ENCODE peak calls at places on chromosomes 7 and 10, in six cellular contexts. E is lower lobe of right lung, H is neural progenitor cell, J is endodermal cell, Y is neuronal stem cell, T is transverse colon. M is an unnamed sample. For H3K27me3 and H3K4me1, the result is how much of the 10 kb centered on the place peaks cover.

GRCh38 chr7:155669717-155670505 is 25.4 kb downstream of the RBM33 start:
- DNase-seq in T (no peak), E (peak), H (no peak), J (peak), Y (no peak), M (no peak)

GRCh38 chr7:90312745-90313144 is 8.4 kb downstream of the FAM237B start:
- DNase-seq in E (no peak), Y (no peak), J (no peak), H (peak), T (no peak), M (no peak)

GRCh38 chr10:49001402-49001801 is 61.8 kb upstream of the LRRC18 start:
- DNase-seq in H (peak), E (no peak), T (no peak), Y (no peak), J (peak), M (no peak)

GRCh38 chr7:141511370-141512335 is 39.6 kb upstream of the AGK start:
- DNase-seq in J (peak), T (peak), H (peak), Y (no peak), E (peak), M (no peak)

GRCh38 chr7:136348542-136348941 is 371.4 kb upstream of the MTPN start:
- DNase-seq in H (no peak), E (no peak), T (no peak), Y (no peak), J (no peak), M (no peak)

GRCh38 chr10:22959950-22960349 is 32.1 kb downstream of the ARMC3 start:
- DNase-seq in Y (no peak), E (no peak), T (no peak), J (peak), H (no peak), M (no peak)

GRCh38 chr10:33133557-33133956 is 175.5 kb upstream of the ITGB1 start:
- DNase-seq in E (no peak), H (no peak), Y (no peak), J (no peak), T (no peak), M (no peak)

GRCh38 chr7:128215739-128216138 is 25.3 kb upstream of the LEP start:
- DNase-seq in Y (no peak), T (no peak), H (no peak), E (no peak), J (no peak), M (peak)

GRCh38 chr10:51445587-51445986 is 253.8 kb downstream of the CSTF2T start:
- DNase-seq in H (no peak), J (no peak), Y (no peak), T (no peak), E (no peak), M (no peak)

GRCh38 chr7:37419496-37419895 is 29.2 kb downstream of the ELMO1 start:
- DNase-seq in J (no peak), H (no peak), E (no peak), Y (no peak), T (no peak), M (no peak)

GRCh38 chr7:127715272-127715671 is 63.3 kb downstream of the SND1 start:
- DNase-seq in E (no peak), J (no peak), T (no peak), H (peak), Y (no peak), M (no peak)

GRCh38 chr10:103045961-103046360 is 127.9 kb downstream of the CNNM2 start:
- DNase-seq in E (no peak), J (no peak), H (no peak), Y (no peak), T (no peak), M (no peak)

GRCh38 chr10:127614484-127614883 is 65.4 kb downstream of the NPS start:
- DNase-seq in Y (no peak), H (no peak), E (no peak), J (no peak), T (no peak), M (no peak)

GRCh38 chr7:101243786-101244384 is 996 bp downstream of the FIS1 start:
- DNase-seq in Y (no peak), E (no peak), T (no peak), H (peak), J (peak), M (no peak)

GRCh38 chr10:68086011-68086410 is 10.9 kb upstream of the HERC4 start:
- DNase-seq in H (no peak), J (no peak), E (no peak), T (no peak), Y (no peak), M (no peak)

GRCh38 chr10:25966846-25967245 is 32.8 kb downstream of the MYO3A start:
- DNase-seq in Y (no peak), T (no peak), H (no peak), J (no peak), E (no peak), M (no peak)

GRCh38 chr7:113764401-113765035 is 154.3 kb downstream of the PPP1R3A start:
- DNase-seq in J (no peak), Y (no peak), E (no peak), T (no peak), H (no peak), M (no peak)

GRCh38 chr10:67156239-67156638 is 230.4 kb downstream of the LRRTM3 start:
- DNase-seq in T (no peak), Y (no peak), H (no peak), E (no peak), J (no peak), M (no peak)

GRCh38 chr10:2106641-2107040 is 369.3 kb upstream of the ADARB2 start:
- DNase-seq in J (no peak), Y (no peak), E (no peak), T (no peak), H (no peak), M (no peak)

GRCh38 chr10:77532068-77532467 is 105.5 kb downstream of the KCNMA1 start:
- DNase-seq in J (no peak), E (no peak), Y (no peak), T (no peak), H (no peak), M (no peak)

GRCh38 chr7:101947899-101948298 is 130.5 kb downstream of the CUX1 start:
- DNase-seq in T (peak), H (no peak), E (no peak), J (no peak), Y (no peak), M (peak)

GRCh38 chr10:61000769-61001730 is 57.1 kb upstream of the RHOBTB1 start:
- DNase-seq in H (peak), J (peak), E (peak), T (peak), Y (peak), M (peak)

GRCh38 chr10:12707461-12708185 is 293.9 kb downstream of the CCDC3 start:
- DNase-seq in Y (no peak), E (no peak), J (peak), T (peak), H (peak), M (no peak)

GRCh38 chr7:50821457-50821977 is 38.8 kb upstream of the GRB10 start:
- DNase-seq in E (no peak), J (no peak), Y (no peak), T (no peak), H (peak), M (no peak)

GRCh38 chr7:5419523-5420107 is 4.0 kb downstream of the TNRC18 start:
- DNase-seq in T (no peak), E (no peak), Y (peak), H (peak), J (peak), M (no peak)
- H3K27me3 ChIP-seq in T (under half), E (under half), Y (under half), H (half or more), J (under half), M (under half)

GRCh38 chr7:106052681-106053080 is 59.4 kb downstream of the SYPL1 start:
- DNase-seq in Y (no peak), H (no peak), J (no peak), T (no peak), E (no peak), M (no peak)
- H3K4me1 ChIP-seq in Y (under half), H (under half), J (under half), T (under half), E (under half), M (under half)

GRCh38 chr10:30502266-30503058 is 68.5 kb downstream of the MAP3K8 start:
- DNase-seq in E (no peak), J (no peak), Y (no peak), T (peak), H (no peak), M (peak)

GRCh38 chr10:30500534-30500933 is 66.5 kb downstream of the MAP3K8 start:
- DNase-seq in J (no peak), Y (no peak), E (no peak), H (no peak), T (no peak), M (no peak)

GRCh38 chr10:30505543-30506298 is 71.7 kb downstream of the MAP3K8 start:
- DNase-seq in T (no peak), H (no peak), Y (no peak), J (no peak), E (no peak), M (no peak)

GRCh38 chr10:30500963-30501504 is 67.0 kb downstream of the MAP3K8 start:
- DNase-seq in H (no peak), T (no peak), E (no peak), Y (no peak), J (no peak), M (no peak)

GRCh38 chr10:30503700-30504462 is 69.9 kb downstream of the MAP3K8 start:
- DNase-seq in J (no peak), E (no peak), T (no peak), Y (no peak), H (no peak), M (no peak)
- H3K27me3 ChIP-seq in J (under half), E (under half), T (under half), Y (under half), H (under half), M (under half)

DNA sequence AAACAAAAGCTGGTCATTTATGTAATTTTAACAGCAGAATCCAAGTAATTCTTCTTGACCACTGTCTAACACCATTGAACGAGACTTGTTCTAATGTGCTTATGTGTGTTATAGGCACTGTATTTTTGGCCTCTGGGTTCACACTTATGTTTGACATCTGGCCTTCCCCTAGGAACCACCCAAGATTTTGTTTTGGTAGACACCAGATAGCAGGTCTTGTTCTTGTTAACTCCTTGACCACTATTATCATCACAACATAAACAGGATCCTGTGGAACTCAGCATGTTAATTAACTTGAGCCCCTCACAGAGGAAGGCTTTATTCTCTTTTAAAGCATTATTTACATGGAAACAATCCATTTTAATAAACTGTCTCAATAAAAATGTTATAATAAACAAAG is 167.7 kb downstream of the SEMA3D start:
- DNase-seq in E (no peak), Y (no peak), H (no peak), J (no peak), T (no peak), M (no peak)
- H3K4me1 ChIP-seq in E (under half), Y (under half), H (under half), J (under half), T (under half), M (under half)

GRCh38 chr10:116274141-116274861 is 1.3 kb upstream of the GFRA1 start:
- DNase-seq in H (peak), J (peak), Y (peak), E (no peak), T (no peak), M (peak)

GRCh38 chr10:116269612-116270011 is 3.4 kb downstream of the GFRA1 start:
- DNase-seq in H (no peak), T (no peak), E (no peak), Y (no peak), J (no peak), M (no peak)

GRCh38 chr10:116270691-116271592 is 2.1 kb downstream of the GFRA1 start:
- DNase-seq in T (no peak), Y (peak), J (peak), H (peak), E (no peak), M (no peak)

GRCh38 chr10:116272497-116273221 is at the start of gene GFRA1:
- DNase-seq in Y (peak), T (no peak), H (peak), E (no peak), J (peak), M (peak)

DNA sequence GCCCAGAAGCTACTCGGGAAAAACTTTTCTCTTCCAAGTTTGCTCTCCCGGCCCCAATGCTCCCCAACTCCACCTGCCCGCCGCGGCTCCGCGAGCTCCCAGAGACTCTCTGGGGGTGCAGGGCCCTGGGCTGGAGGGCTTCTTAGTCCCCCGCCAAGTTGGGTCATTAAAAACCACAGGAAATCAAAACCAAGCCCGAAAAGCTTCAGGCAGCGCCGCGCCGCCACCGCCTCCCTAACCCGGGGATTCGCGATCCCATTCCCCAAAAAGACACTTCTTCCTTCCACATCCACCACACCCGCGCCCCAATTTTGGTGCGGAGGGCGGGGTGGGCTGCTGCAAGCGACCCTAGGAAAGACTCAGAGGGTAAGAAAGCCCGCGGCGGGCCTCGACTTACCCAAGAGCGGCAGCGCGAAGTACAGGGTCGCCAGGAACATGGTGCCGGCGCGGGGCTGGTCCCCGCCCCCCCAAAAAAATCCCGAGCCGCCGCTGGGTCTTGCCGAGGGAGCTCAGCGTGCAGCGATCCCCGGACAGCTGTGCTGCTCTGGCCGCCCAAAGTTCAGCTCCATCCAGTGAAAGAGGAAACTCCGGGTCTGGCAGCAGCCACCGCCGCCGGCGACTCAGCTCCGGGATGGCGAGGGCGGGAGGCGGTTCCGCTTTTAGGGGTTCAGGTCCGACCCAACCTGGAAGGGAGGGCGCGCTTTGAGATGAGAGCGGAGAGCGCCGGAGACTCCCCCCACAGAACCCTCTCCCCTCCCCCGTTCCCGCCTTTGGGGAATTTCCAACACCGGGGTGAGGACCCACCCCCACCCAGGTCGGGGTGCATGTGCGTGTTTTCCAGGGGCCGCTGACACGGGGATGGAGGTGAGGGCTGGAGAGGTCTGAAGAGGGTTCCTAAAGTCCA is 1.2 kb downstream of the GFRA1 start:
- DNase-seq in E (no peak), Y (peak), H (peak), J (peak), T (no peak), M (peak)
- H3K27me3 ChIP-seq in E (half or more), Y (under half), H (half or more), J (half or more), T (half or more), M (under half)

GRCh38 chr7:1452205-1452604 is 7.1 kb downstream of the MICALL2 start:
- DNase-seq in H (peak), J (no peak), Y (no peak), E (no peak), T (no peak), M (no peak)
- H3K4me1 ChIP-seq in H (under half), J (under half), Y (under half), E (half or more), T (half or more), M (under half)

DNA sequence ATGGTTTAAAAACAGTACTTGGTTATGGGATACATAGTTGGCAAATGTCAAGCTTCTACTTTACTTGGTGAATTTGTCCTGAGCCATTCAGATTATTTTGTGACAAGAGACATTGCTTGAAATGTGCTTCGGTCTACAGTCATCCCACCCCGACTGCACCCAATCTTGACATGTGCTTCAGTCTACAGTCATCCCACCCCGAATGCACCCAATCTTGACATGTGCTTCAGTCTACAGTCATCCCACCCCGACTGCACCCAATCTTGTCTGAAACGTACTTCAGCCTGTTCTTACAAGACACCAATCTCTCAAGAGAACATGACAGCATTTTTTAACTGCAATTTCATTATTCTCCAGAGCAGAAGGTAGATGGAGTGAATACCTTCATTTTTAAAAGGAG is 47.8 kb downstream of the PRKCQ start:
- DNase-seq in E (no peak), T (no peak), J (no peak), H (no peak), Y (no peak), M (no peak)
- H3K27me3 ChIP-seq in E (under half), T (under half), J (under half), H (under half), Y (under half), M (under half)

GRCh38 chr10:7722927-7723529 is 19.9 kb downstream of the ITIH2 start:
- DNase-seq in Y (no peak), E (no peak), J (no peak), H (no peak), T (no peak), M (no peak)
- H3K4me1 ChIP-seq in Y (under half), E (under half), J (under half), H (under half), T (under half), M (under half)

GRCh38 chr7:63044721-63045120 is 953.9 kb upstream of the ZNF722 start:
- DNase-seq in H (no peak), E (no peak), J (no peak), T (no peak), Y (no peak), M (no peak)
- H3K27me3 ChIP-seq in H (under half), E (under half), J (under half), T (under half), Y (under half), M (under half)

DNA sequence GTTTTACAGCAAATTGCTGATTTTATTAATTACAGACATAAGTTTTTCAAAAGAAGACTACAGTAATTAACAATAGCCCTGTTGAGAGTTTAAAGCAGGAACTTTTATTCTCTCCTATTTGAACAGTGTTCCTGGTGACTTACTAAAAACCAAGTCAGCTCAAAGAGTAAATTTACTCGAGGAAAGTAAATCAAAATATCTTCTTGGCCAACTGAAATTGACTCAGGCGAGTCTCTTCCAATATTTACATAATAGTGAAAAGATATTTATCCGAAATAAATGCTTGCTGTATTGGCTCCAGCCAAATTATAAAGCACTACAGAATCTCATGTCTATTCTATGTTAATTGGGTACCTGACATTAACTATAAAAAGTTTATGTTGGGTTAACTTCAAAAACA is 13.2 kb downstream of the CYTH3 start:
- DNase-seq in H (no peak), T (no peak), E (no peak), Y (no peak), J (no peak), M (no peak)
- H3K4me1 ChIP-seq in H (under half), T (under half), E (half or more), Y (under half), J (under half), M (under half)